ENCODE peak calls at places on chromosomes 3 and 15, in seven cellular contexts. K is GM12878, L is HCT116, N is HepG2, B is SK-N-SH, Y is K562, O is H1. Z is an unnamed sample.

GRCh38 chr3:53242642-53243041 is 13.2 kb downstream of the TKT start:
- DNase-seq in K (no peak), L (no peak), N (no peak), B (no peak), Y (no peak), O (no peak), Z (no peak)

GRCh38 chr15:38267416-38268022 is 14.9 kb downstream of the SPRED1 start:
- DNase-seq in K (no peak), L (no peak), N (no peak), B (no peak), Y (no peak), O (no peak), Z (no peak)

GRCh38 chr3:151925419-151925818 is 52.0 kb downstream of the SUCNR1 start:
- DNase-seq in K (no peak), L (no peak), N (no peak), B (no peak), Y (no peak), O (no peak), Z (no peak)

GRCh38 chr3:159839561-159840379 is 148.9 kb upstream of the IL12A start:
- DNase-seq in K (no peak), L (no peak), N (no peak), B (peak), Y (no peak), O (peak), Z (no peak)

GRCh38 chr3:20043398-20043797 is 3.2 kb downstream of the KAT2B start:
- DNase-seq in K (no peak), L (no peak), N (no peak), B (no peak), Y (no peak), O (no peak), Z (no peak)

GRCh38 chr3:101814835-101815234 is 34.5 kb upstream of the NFKBIZ start:
- DNase-seq in K (no peak), L (no peak), N (peak), B (no peak), Y (no peak), O (no peak), Z (no peak)

GRCh38 chr3:128735287-128735686 is 9.3 kb downstream of the RAB7A start:
- DNase-seq in K (no peak), L (no peak), N (no peak), B (no peak), Y (no peak), O (no peak), Z (no peak)

GRCh38 chr3:104460477-104461406 is 906.0 kb upstream of the ALCAM start:
- DNase-seq in K (peak), L (peak), N (no peak), B (no peak), Y (no peak), O (no peak), Z (no peak)

GRCh38 chr3:54599741-54600140 is 328.1 kb downstream of the LRTM1 start:
- DNase-seq in K (no peak), L (no peak), N (no peak), B (peak), Y (no peak), O (peak), Z (no peak)

GRCh38 chr3:148955544-148956346 is 35.6 kb upstream of the GYG1 start:
- DNase-seq in K (no peak), L (peak), N (peak), B (peak), Y (peak), O (peak), Z (no peak)

GRCh38 chr3:192054881-192055280 is 593.9 kb downstream of the PYDC2 start:
- DNase-seq in K (no peak), L (no peak), N (no peak), B (no peak), Y (no peak), O (no peak), Z (no peak)

GRCh38 chr15:35693887-35694286 is 147.9 kb upstream of the DPH6 start:
- DNase-seq in K (no peak), L (no peak), N (peak), B (no peak), Y (no peak), O (no peak), Z (no peak)

GRCh38 chr3:52879581-52879980 is 17.8 kb downstream of the STIMATE start:
- DNase-seq in K (no peak), L (no peak), N (no peak), B (no peak), Y (no peak), O (no peak), Z (no peak)

GRCh38 chr3:37155782-37156181 is 18.6 kb downstream of the LRRFIP2 start:
- DNase-seq in K (no peak), L (no peak), N (no peak), B (no peak), Y (no peak), O (no peak), Z (no peak)

GRCh38 chr3:108131105-108131794 is 40.4 kb upstream of the CD47 start:
- DNase-seq in K (no peak), L (peak), N (no peak), B (no peak), Y (no peak), O (no peak), Z (no peak)

GRCh38 chr3:129824926-129825541 is 68.5 kb downstream of the TMCC1 start:
- DNase-seq in K (peak), L (peak), N (peak), B (peak), Y (peak), O (peak), Z (peak)

GRCh38 chr15:70343961-70344360 is 246.2 kb upstream of the TLE3 start:
- DNase-seq in K (no peak), L (no peak), N (no peak), B (no peak), Y (no peak), O (peak), Z (no peak)

GRCh38 chr15:84982301-84982920 is 755 bp downstream of the PDE8A start:
- DNase-seq in K (no peak), L (no peak), N (peak), B (no peak), Y (no peak), O (no peak), Z (no peak)

GRCh38 chr3:110518031-110518430 is 553.6 kb upstream of the NECTIN3 start:
- DNase-seq in K (no peak), L (no peak), N (no peak), B (no peak), Y (no peak), O (no peak), Z (no peak)

DNA sequence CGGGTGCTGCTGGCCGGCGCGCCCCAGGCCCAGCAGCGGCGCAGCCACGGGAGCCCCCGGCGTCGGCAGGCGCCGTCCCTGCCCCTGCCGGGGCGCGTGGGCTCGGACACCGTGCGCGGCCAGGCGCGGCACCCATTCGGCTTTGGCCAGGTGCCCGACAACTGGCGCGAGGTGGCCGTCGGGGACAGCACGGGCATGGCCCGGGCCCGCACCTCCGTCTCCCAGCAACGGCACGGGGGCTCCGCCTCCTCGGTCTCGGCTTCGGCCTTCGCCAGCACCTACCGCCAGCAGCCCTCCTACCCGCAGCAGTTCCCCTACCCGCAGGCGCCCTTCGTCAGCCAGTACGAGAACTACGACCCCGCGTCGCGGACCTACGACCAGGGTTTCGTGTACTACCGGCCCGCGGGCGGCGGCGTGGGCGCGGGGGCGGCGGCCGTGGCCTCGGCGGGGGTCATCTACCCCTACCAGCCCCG is 777 bp downstream of the LOXL1 start:
- DNase-seq in K (no peak), L (peak), N (no peak), B (no peak), Y (no peak), O (peak), Z (peak)
- TF ChIP-seq JUND in K (no peak), L (no peak), N (no peak), B (no peak), Y (no peak), O (no peak), Z (no peak)

GRCh38 chr3:99878005-99878404 is 60.3 kb downstream of the CMSS1 start:
- DNase-seq in K (no peak), L (peak), N (peak), B (no peak), Y (peak), O (no peak), Z (no peak)
- TF ChIP-seq JUND in K (no peak), L (peak), N (no peak), B (peak), Y (peak), O (no peak), Z (no peak)

GRCh38 chr3:16335364-16335763 is 70.4 kb downstream of the OXNAD1 start:
- DNase-seq in K (no peak), L (no peak), N (no peak), B (no peak), Y (no peak), O (no peak), Z (no peak)

GRCh38 chr3:16336876-16337275 is 71.9 kb downstream of the OXNAD1 start:
- DNase-seq in K (no peak), L (no peak), N (no peak), B (no peak), Y (no peak), O (no peak), Z (no peak)

GRCh38 chr3:16335772-16336621 is 71.0 kb downstream of the OXNAD1 start:
- DNase-seq in K (no peak), L (no peak), N (no peak), B (no peak), Y (no peak), O (no peak), Z (no peak)

GRCh38 chr3:16338124-16338523 is 73.1 kb downstream of the OXNAD1 start:
- DNase-seq in K (peak), L (no peak), N (no peak), B (no peak), Y (no peak), O (no peak), Z (no peak)

DNA sequence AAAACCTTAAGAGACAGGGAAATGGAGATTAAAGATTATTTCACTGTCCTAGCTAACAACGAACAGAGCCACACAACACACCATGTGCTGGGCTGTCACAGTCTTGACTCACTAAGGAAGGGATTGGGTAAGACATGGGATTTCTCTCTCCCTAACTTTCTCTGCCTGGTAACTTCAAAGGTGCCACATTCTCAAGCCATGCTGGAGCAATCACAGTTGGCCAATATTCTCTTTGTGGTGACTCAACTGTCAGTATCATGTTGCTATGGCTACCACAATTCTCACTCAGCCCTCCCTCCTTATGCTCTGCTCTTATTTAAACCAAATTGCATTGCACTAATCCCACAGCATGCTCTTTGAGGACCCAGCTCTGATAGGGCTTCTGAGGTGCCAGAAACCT is 74.0 kb downstream of the OXNAD1 start:
- DNase-seq in K (no peak), L (no peak), N (peak), B (no peak), Y (no peak), O (no peak), Z (no peak)
- TF ChIP-seq JUND in K (no peak), L (no peak), N (no peak), B (no peak), Y (no peak), O (no peak), Z (no peak)

GRCh38 chr15:48426941-48427340 is 95.7 kb downstream of the DUT start:
- DNase-seq in K (no peak), L (no peak), N (no peak), B (no peak), Y (no peak), O (no peak), Z (no peak)

GRCh38 chr15:48424076-48424475 is 92.8 kb downstream of the DUT start:
- DNase-seq in K (no peak), L (no peak), N (no peak), B (no peak), Y (no peak), O (no peak), Z (no peak)

GRCh38 chr15:48427479-48427878 is 96.2 kb downstream of the DUT start:
- DNase-seq in K (no peak), L (no peak), N (no peak), B (no peak), Y (no peak), O (no peak), Z (no peak)

GRCh38 chr15:48425051-48425450 is 93.8 kb downstream of the DUT start:
- DNase-seq in K (no peak), L (no peak), N (no peak), B (no peak), Y (no peak), O (no peak), Z (peak)

DNA sequence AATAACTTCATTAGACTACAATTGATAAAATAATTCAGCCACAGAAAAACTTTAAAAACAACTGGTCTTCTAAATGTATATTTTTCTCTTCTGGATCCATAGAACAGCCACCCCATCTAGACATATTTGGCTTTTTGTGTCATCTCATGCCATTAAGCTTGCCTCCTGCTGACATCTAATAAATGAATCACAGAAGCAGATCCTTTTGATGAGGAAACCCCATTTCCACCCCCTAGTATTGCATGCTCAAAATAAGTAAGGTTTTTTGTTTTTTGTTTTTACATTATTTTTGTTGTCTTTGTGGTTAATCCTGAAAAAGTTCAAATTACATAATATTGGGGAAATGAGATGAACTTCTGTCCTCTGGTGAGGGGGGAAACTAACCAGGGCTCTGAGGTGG is 94.8 kb downstream of the DUT start:
- DNase-seq in K (no peak), L (no peak), N (no peak), B (no peak), Y (no peak), O (no peak), Z (no peak)
- TF ChIP-seq JUND in K (no peak), L (no peak), N (no peak), B (no peak), Y (no peak), O (no peak), Z (no peak)

GRCh38 chr15:36797128-36797527 is 217.7 kb downstream of the CDIN1 start:
- DNase-seq in K (no peak), L (no peak), N (no peak), B (no peak), Y (no peak), O (no peak), Z (peak)

GRCh38 chr15:36798789-36799188 is 219.4 kb downstream of the CDIN1 start:
- DNase-seq in K (no peak), L (no peak), N (no peak), B (no peak), Y (no peak), O (no peak), Z (no peak)

GRCh38 chr15:36793205-36793604 is 213.8 kb downstream of the CDIN1 start:
- DNase-seq in K (no peak), L (no peak), N (no peak), B (no peak), Y (no peak), O (no peak), Z (no peak)

GRCh38 chr15:36798366-36798765 is 218.9 kb downstream of the CDIN1 start:
- DNase-seq in K (no peak), L (no peak), N (no peak), B (no peak), Y (no peak), O (no peak), Z (no peak)

GRCh38 chr15:36796161-36796560 is 216.7 kb downstream of the CDIN1 start:
- DNase-seq in K (no peak), L (no peak), N (no peak), B (no peak), Y (no peak), O (no peak), Z (no peak)
- TF ChIP-seq JUND in K (no peak), L (no peak), N (no peak), B (no peak), Y (no peak), O (no peak), Z (no peak)

GRCh38 chr3:29610781-29611180 is 329.9 kb downstream of the RBMS3 start:
- DNase-seq in K (no peak), L (no peak), N (no peak), B (no peak), Y (no peak), O (no peak), Z (no peak)

GRCh38 chr3:29609007-29609805 is 328.3 kb downstream of the RBMS3 start:
- DNase-seq in K (no peak), L (no peak), N (peak), B (no peak), Y (no peak), O (no peak), Z (no peak)

GRCh38 chr3:29601861-29602585 is 321.2 kb downstream of the RBMS3 start:
- DNase-seq in K (no peak), L (no peak), N (no peak), B (no peak), Y (no peak), O (no peak), Z (no peak)

GRCh38 chr3:29606416-29606815 is 325.5 kb downstream of the RBMS3 start:
- DNase-seq in K (no peak), L (no peak), N (no peak), B (no peak), Y (no peak), O (no peak), Z (no peak)

DNA sequence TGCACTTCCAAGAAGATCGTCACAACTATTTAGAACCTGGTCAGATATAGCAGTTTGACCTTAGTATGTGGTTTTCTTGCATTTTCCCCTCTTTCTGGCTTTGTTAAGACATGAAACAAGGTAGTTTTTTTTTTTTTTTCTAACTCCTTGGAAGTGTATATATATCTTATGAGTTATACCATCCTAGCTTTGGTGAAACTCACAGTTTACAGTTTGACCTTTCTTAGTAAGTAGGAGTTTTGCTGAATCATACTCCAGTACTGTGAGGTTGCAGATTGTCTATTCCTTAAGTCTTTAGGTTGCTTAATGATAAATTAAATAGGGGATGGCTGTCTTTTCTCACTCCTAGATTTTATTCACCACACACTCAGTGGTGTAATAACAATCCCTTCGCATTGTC is 325.0 kb downstream of the RBMS3 start:
- DNase-seq in K (no peak), L (no peak), N (no peak), B (no peak), Y (no peak), O (no peak), Z (no peak)
- TF ChIP-seq JUND in K (no peak), L (no peak), N (no peak), B (no peak), Y (no peak), O (no peak), Z (no peak)

GRCh38 chr3:182699550-182700170 is 93.6 kb upstream of the ATP11B start:
- DNase-seq in K (no peak), L (no peak), N (no peak), B (no peak), Y (no peak), O (no peak), Z (peak)

GRCh38 chr3:182703233-182703632 is 90.1 kb upstream of the ATP11B start:
- DNase-seq in K (no peak), L (no peak), N (no peak), B (no peak), Y (no peak), O (no peak), Z (peak)

GRCh38 chr3:182698078-182698477 is 95.2 kb upstream of the ATP11B start:
- DNase-seq in K (no peak), L (no peak), N (no peak), B (no peak), Y (no peak), O (no peak), Z (no peak)

GRCh38 chr3:182704926-182705325 is 88.4 kb upstream of the ATP11B start:
- DNase-seq in K (no peak), L (peak), N (no peak), B (no peak), Y (peak), O (peak), Z (no peak)

GRCh38 chr3:182702216-182702615 is 91.1 kb upstream of the ATP11B start:
- DNase-seq in K (no peak), L (no peak), N (no peak), B (no peak), Y (no peak), O (no peak), Z (peak)
- TF ChIP-seq JUND in K (no peak), L (no peak), N (no peak), B (no peak), Y (no peak), O (no peak), Z (no peak)

DNA sequence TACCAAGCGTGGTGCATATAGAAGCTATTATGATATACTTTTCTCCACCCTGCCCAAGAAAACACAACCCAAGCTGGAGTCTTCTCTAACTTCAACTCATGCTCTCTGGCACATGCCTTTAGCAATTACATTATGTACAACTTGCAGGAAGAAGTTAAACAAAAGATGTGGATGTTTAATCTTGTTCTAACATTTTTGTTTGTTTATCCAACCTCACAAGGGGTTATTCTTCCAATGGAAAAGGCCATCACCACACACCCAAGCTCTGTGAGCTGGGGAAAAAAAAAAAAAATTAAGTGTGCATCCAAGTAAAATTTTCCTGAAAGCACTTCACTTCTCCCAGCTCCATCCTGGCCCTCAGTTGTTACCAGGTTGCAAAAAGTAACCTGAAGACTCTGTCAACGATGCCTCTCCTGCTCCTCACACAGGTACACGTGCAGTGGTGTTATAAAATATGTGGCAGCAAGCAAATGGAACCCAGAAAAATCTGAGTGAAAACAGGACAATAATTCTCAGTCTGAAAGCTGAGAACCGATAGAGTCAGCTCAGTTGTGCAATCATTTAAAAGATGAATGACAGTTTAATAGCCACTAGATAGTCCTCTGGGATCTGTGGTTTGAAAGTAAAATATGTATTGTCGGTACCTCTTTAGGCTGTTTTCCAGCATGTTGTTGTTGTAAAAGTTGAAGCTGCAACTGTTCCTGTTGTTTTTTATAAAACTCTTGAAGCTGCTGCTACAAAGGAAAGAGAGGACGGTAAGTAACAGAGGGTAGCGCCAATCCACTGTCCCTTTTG is 531.4 kb downstream of the FOXP1 start:
- DNase-seq in K (no peak), L (no peak), N (no peak), B (no peak), Y (no peak), O (no peak), Z (no peak)
- TF ChIP-seq JUND in K (no peak), L (no peak), N (no peak), B (no peak), Y (no peak), O (no peak), Z (no peak)

Z was measured in T47D.